ENCODE peak calls at places on chromosomes 3 and 15, in four cellular contexts. E, U, W and O are unnamed samples.
A peak's percentile ranks its signal among the peaks of the same experiment; 100 is the strongest.

GRCh38 chr3:172059532-172059931 is 20.2 kb downstream of the FNDC3B start:
- DNase-seq in U (no peak), W (no peak), E (no peak), O (no peak)

GRCh38 chr3:134317106-134317947 is 56.9 kb downstream of the AMOTL2 start:
- DNase-seq in U (no peak), E (no peak), W (no peak), O (no peak)

GRCh38 chr3:195114026-195114425 is 156.9 kb downstream of the XXYLT1 start:
- DNase-seq in U (no peak), E (peak; percentile 40), W (no peak), O (no peak)

GRCh38 chr3:127588675-127589577 is 1.6 kb downstream of the TPRA1 start:
- DNase-seq in W (no peak), E (no peak), U (peak; percentile 23), O (no peak)

GRCh38 chr15:48681274-48681840 is 35.8 kb upstream of the FBN1 start:
- DNase-seq in W (no peak), U (no peak), E (no peak), O (no peak)

GRCh38 chr15:31294067-31294466 is 32.6 kb upstream of the KLF13 start:
- DNase-seq in E (no peak), W (no peak), U (no peak), O (no peak)

GRCh38 chr15:85667491-85668424 is 127.0 kb downstream of the KLHL25 start:
- DNase-seq in W (peak; percentile 25), U (peak; percentile 53), E (no peak), O (peak; percentile 45)

GRCh38 chr3:53938645-53939044 is 47.0 kb upstream of the SELENOK start:
- DNase-seq in E (no peak), W (peak; percentile 19), U (peak; percentile 25), O (no peak)

GRCh38 chr3:128973988-128974564 is 19.8 kb downstream of the CFAP92 start:
- DNase-seq in E (no peak), W (no peak), U (no peak), O (no peak)

GRCh38 chr15:39878401-39878775 is 41.7 kb downstream of the GPR176 start:
- DNase-seq in W (no peak), E (no peak), U (no peak), O (no peak)

GRCh38 chr3:31142139-31142538 is 247.7 kb upstream of the GADL1 start:
- DNase-seq in W (no peak), E (no peak), U (no peak), O (no peak)

GRCh38 chr3:11014752-11015151 is 22.2 kb downstream of the SLC6A1 start:
- DNase-seq in E (no peak), W (no peak), U (no peak), O (peak; percentile 70)

GRCh38 chr3:27511724-27512422 is 27.7 kb upstream of the SLC4A7 start:
- DNase-seq in E (no peak), W (no peak), U (no peak), O (no peak)

GRCh38 chr15:78374436-78375393 is 34.6 kb downstream of the CRABP1 start:
- DNase-seq in W (peak; percentile 88), E (no peak), U (peak; percentile 90), O (no peak)

GRCh38 chr15:45457215-45457614 is 65.3 kb downstream of the SLC30A4 start:
- DNase-seq in U (no peak), E (no peak), W (no peak), O (no peak)

GRCh38 chr15:90449206-90449735 is 61.2 kb downstream of the IQGAP1 start:
- DNase-seq in U (no peak), E (no peak), W (no peak), O (no peak)

GRCh38 chr3:159938712-159939111 is 49.9 kb upstream of the IL12A start:
- DNase-seq in E (no peak), W (no peak), U (no peak), O (no peak)

GRCh38 chr15:92429378-92430066 is 35.8 kb downstream of the ST8SIA2 start:
- DNase-seq in E (no peak), U (no peak), W (no peak), O (no peak)

GRCh38 chr15:81308260-81308659 is 15.7 kb downstream of the STARD5 start:
- DNase-seq in W (no peak), E (no peak), U (no peak), O (no peak)

GRCh38 chr3:185069583-185070030 is 83.3 kb downstream of the C3orf70 start:
- DNase-seq in E (no peak), U (peak; percentile 31), W (peak; percentile 63), O (no peak)

GRCh38 chr3:111980716-111981456 is 2.1 kb downstream of the ABHD10 start:
- DNase-seq in W (no peak), E (no peak), U (no peak), O (no peak)

GRCh38 chr15:90046846-90047481 is 45.8 kb downstream of the ZNF710 start:
- DNase-seq in W (peak; percentile 79), U (no peak), E (no peak), O (no peak)

GRCh38 chr15:81480645-81481053 is 106.6 kb upstream of the TMC3 start:
- DNase-seq in W (no peak), U (peak; percentile 31), E (no peak), O (no peak)

GRCh38 chr15:70504305-70504951 is 258.9 kb downstream of the UACA start:
- DNase-seq in U (no peak), W (peak; percentile 65), E (peak; percentile 83), O (no peak)

GRCh38 chr3:125177746-125178145 is 34.8 kb downstream of the SLC12A8 start:
- DNase-seq in E (no peak), W (no peak), U (no peak), O (no peak)

GRCh38 chr3:71881732-71882131 is 96.8 kb upstream of the PROK2 start:
- DNase-seq in W (no peak), U (no peak), E (no peak), O (no peak)

GRCh38 chr15:41666353-41666920 is 6.2 kb downstream of the MGA start:
- DNase-seq in W (no peak), E (no peak), U (no peak), O (no peak)

GRCh38 chr15:37046876-37047614 is 53.3 kb downstream of the MEIS2 start:
- DNase-seq in W (no peak), U (peak; percentile 28), E (no peak), O (no peak)

GRCh38 chr3:47073685-47074084 is 90.2 kb downstream of the SETD2 start:
- DNase-seq in E (no peak), W (no peak), U (no peak), O (no peak)

GRCh38 chr3:190225186-190225692 is 97.0 kb downstream of the CLDN1 start:
- DNase-seq in U (peak; percentile 29), E (no peak), W (no peak), O (no peak)

GRCh38 chr3:69731080-69731479 is 8.2 kb upstream of the MITF start:
- DNase-seq in W (no peak), E (no peak), U (no peak), O (no peak)

GRCh38 chr15:22989576-22990477 is 9.7 kb upstream of the CYFIP1 start:
- DNase-seq in W (no peak), E (peak; percentile 30), U (no peak), O (peak; percentile 68)

GRCh38 chr3:63441262-63441661 is 163.2 kb downstream of the SYNPR start:
- DNase-seq in E (no peak), U (no peak), W (no peak), O (no peak)

GRCh38 chr15:71185706-71186105 is 70.4 kb downstream of the THSD4 start:
- DNase-seq in U (no peak), W (no peak), E (no peak), O (no peak)

GRCh38 chr3:37532168-37532567 is 329.5 kb upstream of the CTDSPL start:
- DNase-seq in U (no peak), W (no peak), E (no peak), O (no peak)

GRCh38 chr3:37537914-37538691 is 323.6 kb upstream of the CTDSPL start:
- DNase-seq in E (no peak), W (no peak), U (no peak), O (peak; percentile 71)

GRCh38 chr3:37536033-37536432 is 325.6 kb upstream of the CTDSPL start:
- DNase-seq in W (no peak), E (no peak), U (no peak), O (no peak)

GRCh38 chr3:37536799-37537311 is 324.8 kb upstream of the CTDSPL start:
- DNase-seq in U (no peak), W (no peak), E (no peak), O (no peak)

GRCh38 chr3:37534940-37535339 is 326.7 kb upstream of the CTDSPL start:
- DNase-seq in E (no peak), U (no peak), W (no peak), O (no peak)
- H3K4me1 ChIP-seq in E (peaks cover 18% of the 10 kb centered on the region), U (no peaks in the 10 kb centered on the region), W (no peaks in the 10 kb centered on the region), O (no peaks in the 10 kb centered on the region)

DNA sequence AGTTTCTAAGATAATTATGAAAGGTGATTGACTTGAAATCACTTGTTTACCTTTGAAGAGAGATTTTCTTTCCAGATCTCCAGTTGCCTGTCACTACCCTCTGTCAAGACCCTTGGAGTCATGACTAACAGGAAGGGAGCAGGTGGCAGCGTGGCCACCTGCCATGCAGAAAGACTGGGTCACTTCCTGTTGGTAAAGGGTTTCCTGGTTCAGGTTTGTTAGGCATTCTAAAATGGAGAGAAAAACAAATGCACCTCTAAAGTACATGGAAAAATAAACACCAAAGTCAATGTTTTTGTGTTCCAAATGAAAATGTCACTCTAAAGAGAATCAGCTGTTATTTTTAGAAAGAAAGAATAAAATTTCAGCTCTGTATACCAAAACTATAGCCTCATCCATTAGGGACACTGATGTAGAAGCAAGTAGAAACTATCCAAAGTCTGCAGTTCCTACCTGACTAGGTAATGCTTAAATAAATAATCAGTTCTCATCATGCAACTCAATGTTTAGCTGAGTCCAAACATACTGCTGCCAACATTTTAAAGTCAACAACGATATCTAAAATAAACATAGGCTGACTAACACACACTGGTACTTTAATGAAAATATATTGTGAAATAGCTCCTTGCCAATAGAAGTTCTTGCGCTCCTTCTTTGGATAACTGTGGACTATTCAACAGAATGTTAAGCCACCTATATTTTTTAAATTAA is 23.9 kb upstream of the TM4SF1 start:
- DNase-seq in U (peak; percentile 97), E (no peak), W (no peak), O (no peak)
- TF ChIP-seq EP300 in U (peak; percentile 93), E (no peak), W (no peak), O (peak; percentile 83)

GRCh38 chr3:174973465-174973864 is 114.3 kb downstream of the NAALADL2 start:
- DNase-seq in E (no peak), W (no peak), U (peak; percentile 1), O (no peak)
- TF ChIP-seq POLR2AphosphoS5 in E (no peak), W (no peak), U (no peak), O (peak; percentile 71)

GRCh38 chr3:99861216-99861615 is 43.6 kb downstream of the CMSS1 start:
- DNase-seq in E (no peak), W (no peak), U (no peak), O (no peak)
- H3K4me1 ChIP-seq in E (peaks cover 68% of the 10 kb centered on the region), W (peaks cover 19% of the 10 kb centered on the region), U (peaks cover 94% of the 10 kb centered on the region), O (peaks cover 4% of the 10 kb centered on the region)